ENCODE peak calls at places on chromosomes 7 and 10, in four cellular contexts. C is H1, R is HepG2, T is K562. U is an unnamed sample.

GRCh38 chr7:139915301-139915863 is 86.3 kb downstream of the TBXAS1 start:
- DNase-seq in T (no peak), C (no peak), R (no peak), U (no peak)

GRCh38 chr7:45027774-45028114 is 27.7 kb downstream of the CCM2 start:
- DNase-seq in R (no peak), T (no peak), C (no peak), U (no peak)

GRCh38 chr7:7816084-7816483 is 97.7 kb upstream of the RPA3 start:
- DNase-seq in R (no peak), T (no peak), C (no peak), U (peak)

GRCh38 chr7:140684066-140684950 is 11.6 kb downstream of the ADCK2 start:
- DNase-seq in C (no peak), R (no peak), T (no peak), U (no peak)

GRCh38 chr7:30367561-30367960 is 83.2 kb downstream of the ZNRF2 start:
- DNase-seq in R (no peak), T (no peak), C (no peak), U (no peak)

GRCh38 chr7:134067164-134067563 is 60.0 kb upstream of the LRGUK start:
- DNase-seq in T (no peak), R (no peak), C (no peak), U (no peak)

GRCh38 chr7:18499407-18500197 is 4.1 kb downstream of the HDAC9 start:
- DNase-seq in T (no peak), R (no peak), C (no peak), U (no peak)

GRCh38 chr10:132397671-132398565 is 918 bp downstream of the PWWP2B start:
- DNase-seq in T (peak), C (no peak), R (no peak), U (no peak)

GRCh38 chr7:158791133-158791532 is 38.2 kb downstream of the ESYT2 start:
- DNase-seq in T (no peak), R (no peak), C (peak), U (no peak)

GRCh38 chr10:35781643-35782035 is 139.5 kb upstream of the FZD8 start:
- DNase-seq in R (peak), T (peak), C (peak), U (no peak)

GRCh38 chr10:21003240-21003822 is 106.2 kb upstream of the NEBL start:
- DNase-seq in R (no peak), C (no peak), T (no peak), U (no peak)

GRCh38 chr10:20998036-20998435 is 100.9 kb upstream of the NEBL start:
- DNase-seq in C (no peak), T (no peak), R (no peak), U (no peak)

GRCh38 chr10:20999713-21000112 is 102.6 kb upstream of the NEBL start:
- DNase-seq in T (no peak), C (no peak), R (no peak), U (no peak)

DNA sequence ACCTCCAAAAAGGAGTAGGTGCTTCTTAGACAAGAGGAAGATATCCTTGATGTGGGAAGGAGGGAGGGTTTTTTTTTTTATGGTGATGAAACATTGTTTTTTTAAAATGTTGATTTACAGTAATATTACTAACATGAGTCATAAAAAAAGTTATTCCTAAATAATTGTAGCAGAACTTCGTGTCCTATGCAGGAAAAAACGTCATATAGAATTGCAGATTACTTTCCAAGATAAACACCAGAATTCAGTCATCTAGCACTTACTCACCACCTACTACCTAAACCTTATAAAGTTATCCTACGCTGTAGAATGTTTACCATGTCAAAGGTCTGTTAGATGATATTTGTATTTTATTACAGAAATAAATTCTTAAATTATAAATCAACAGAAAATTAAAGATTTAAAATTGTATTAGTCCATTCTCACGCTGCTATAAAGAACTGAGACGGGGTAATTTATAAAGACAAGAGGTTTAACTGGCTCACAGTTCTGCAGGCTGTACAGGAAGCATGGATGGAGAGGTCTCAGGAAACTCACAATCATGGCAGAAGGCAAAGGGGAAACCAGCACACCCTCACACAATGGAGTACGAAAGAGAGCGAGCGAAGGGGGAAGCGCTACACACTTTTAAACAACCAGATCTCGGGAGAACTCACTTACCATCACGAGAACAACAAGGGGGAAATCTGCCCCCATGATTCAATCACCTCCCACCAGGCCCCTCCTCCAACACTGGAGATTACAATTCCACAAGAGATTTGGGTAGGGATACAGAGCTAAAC is 105.2 kb upstream of the NEBL start:
- DNase-seq in T (no peak), C (no peak), R (no peak), U (no peak)
- TF ChIP-seq GABPA in T (no peak), C (no peak), R (no peak), U (no peak)

GRCh38 chr10:48655426-48656240 is 29.0 kb upstream of the WDFY4 start:
- DNase-seq in T (no peak), C (peak), R (no peak), U (no peak)

GRCh38 chr10:48653944-48654698 is 30.6 kb upstream of the WDFY4 start:
- DNase-seq in R (no peak), T (no peak), C (no peak), U (no peak)

GRCh38 chr10:48658243-48658888 is 26.3 kb upstream of the WDFY4 start:
- DNase-seq in T (peak), R (peak), C (peak), U (no peak)

GRCh38 chr10:48656928-48657327 is 27.7 kb upstream of the WDFY4 start:
- DNase-seq in R (no peak), C (no peak), T (no peak), U (no peak)

DNA sequence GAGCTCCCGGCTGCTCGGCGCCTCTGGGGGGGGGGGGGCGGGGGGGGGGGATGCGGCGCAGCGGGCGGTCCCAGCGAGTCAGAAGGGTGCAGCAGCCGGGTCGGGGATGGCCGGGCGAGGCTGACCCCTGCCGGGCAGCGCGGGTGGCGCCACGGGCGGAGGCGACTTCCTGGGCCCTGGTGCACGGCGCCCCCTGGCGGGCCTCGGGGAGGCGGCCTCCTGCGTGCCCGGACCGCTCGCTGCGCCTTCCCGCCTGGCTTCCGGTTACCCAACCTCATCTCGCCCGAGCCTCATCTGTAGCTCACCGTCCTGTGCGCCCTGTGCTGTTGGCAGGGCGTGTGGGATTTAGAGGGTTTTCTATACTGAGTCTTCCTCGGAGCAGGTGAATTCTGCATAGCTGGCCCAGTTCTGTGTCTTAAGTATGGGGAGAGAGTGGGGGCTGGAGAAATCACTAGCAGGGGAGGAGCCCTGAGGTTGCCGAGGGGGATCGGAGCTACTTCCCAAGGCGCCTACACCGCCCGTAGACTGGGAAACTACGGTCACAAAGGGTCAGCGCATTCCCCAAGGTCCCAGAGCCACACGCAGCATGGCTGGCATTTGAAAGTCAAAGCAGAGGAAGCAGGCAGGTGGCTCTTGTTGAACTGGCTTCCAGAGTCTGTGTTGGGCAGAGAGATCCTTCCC is 28.3 kb upstream of the WDFY4 start:
- DNase-seq in C (peak), R (peak), T (peak), U (peak)
- TF ChIP-seq EZH2 in C (no peak), R (no peak), T (no peak), U (no peak)

GRCh38 chr10:13328126-13328525 is 20.0 kb downstream of the SEPHS1 start:
- DNase-seq in T (no peak), R (no peak), C (no peak), U (no peak)
- TF ChIP-seq GABPA in T (no peak), R (no peak), C (no peak), U (no peak)

GRCh38 chr10:89209718-89210117 is 2.6 kb upstream of the CH25H start:
- DNase-seq in R (no peak), C (no peak), T (no peak), U (no peak)

GRCh38 chr10:89204621-89205020 is 2.5 kb downstream of the CH25H start:
- DNase-seq in C (no peak), T (no peak), R (no peak), U (no peak)

GRCh38 chr10:89206402-89207180 is 526 bp downstream of the CH25H start:
- DNase-seq in C (peak), T (no peak), R (no peak), U (no peak)

GRCh38 chr10:89207801-89208551 is 859 bp upstream of the CH25H start:
- DNase-seq in C (peak), R (no peak), T (no peak), U (no peak)

GRCh38 chr10:89207181-89207800 is at the start of gene CH25H:
- DNase-seq in T (no peak), R (no peak), C (no peak), U (no peak)
- TF ChIP-seq EZH2 in T (no peak), R (peak), C (peak), U (peak)